ENCODE peak calls at places on chromosome 19, in eight cellular contexts. H, W, D, V, S, L, X and A are unnamed samples. For H3K27me3, the result is how much of the 10 kb centered on the place peaks cover.

GRCh38 chr19:48492925-48493717 is 18.5 kb downstream of the LMTK3 start:
- DNase-seq in H (peak), W (peak), D (peak), V (peak), S (peak), L (peak), X (peak), A (peak)

GRCh38 chr19:56595548-56595899 is 422 bp downstream of the ZNF71 start:
- DNase-seq in H (no peak), W (no peak), D (no peak), V (no peak), S (no peak), L (no peak), X (no peak), A (no peak)

GRCh38 chr19:43768273-43769050 is 12.3 kb downstream of the KCNN4 start:
- DNase-seq in H (no peak), W (no peak), D (peak), V (no peak), S (no peak), L (no peak), X (peak), A (no peak)

GRCh38 chr19:17026041-17026658 is 460 bp downstream of the CPAMD8 start:
- DNase-seq in H (peak), W (peak), D (no peak), V (no peak), S (no peak), L (no peak), X (peak), A (no peak)

GRCh38 chr19:48206402-48207093 is 36.1 kb downstream of the ZSWIM9 start:
- DNase-seq in H (no peak), W (no peak), D (no peak), V (no peak), S (no peak), L (no peak), X (no peak), A (no peak)

GRCh38 chr19:7962644-7963268 is 19.3 kb upstream of the TIMM44 start:
- DNase-seq in H (no peak), W (no peak), D (no peak), V (no peak), S (no peak), L (no peak), X (no peak), A (no peak)

GRCh38 chr19:4369109-4369887 is 25.9 kb downstream of the MPND start:
- DNase-seq in H (peak), W (peak), D (no peak), V (no peak), S (peak), L (no peak), X (no peak), A (peak)

GRCh38 chr19:5463959-5464358 is 8.7 kb downstream of the ZNRF4 start:
- DNase-seq in H (no peak), W (no peak), D (no peak), V (no peak), S (no peak), L (no peak), X (no peak), A (no peak)

GRCh38 chr19:3029070-3029923 is at the start of gene TLE2:
- DNase-seq in H (peak), W (peak), D (no peak), V (no peak), S (no peak), L (peak), X (peak), A (peak)

GRCh38 chr19:48210005-48210404 is 39.5 kb downstream of the ZSWIM9 start:
- DNase-seq in H (no peak), W (no peak), D (no peak), V (no peak), S (peak), L (no peak), X (no peak), A (no peak)

GRCh38 chr19:22286151-22286810 is at the start of gene ZNF729:
- DNase-seq in H (no peak), W (no peak), D (no peak), V (no peak), S (no peak), L (no peak), X (no peak), A (no peak)

GRCh38 chr19:30391554-30392551 is 19.7 kb downstream of the ZNF536 start:
- DNase-seq in H (peak), W (peak), D (no peak), V (no peak), S (no peak), L (no peak), X (no peak), A (no peak)

GRCh38 chr19:51316688-51317087 is 5.2 kb downstream of the IGLON5 start:
- DNase-seq in H (no peak), W (no peak), D (no peak), V (no peak), S (no peak), L (no peak), X (no peak), A (no peak)

GRCh38 chr19:39471756-39472536 is 8.7 kb upstream of the TIMM50 start:
- DNase-seq in H (no peak), W (no peak), D (no peak), V (no peak), S (no peak), L (no peak), X (no peak), A (no peak)

GRCh38 chr19:47190167-47190727 is 40.8 kb downstream of the BBC3 start:
- DNase-seq in H (no peak), W (no peak), D (peak), V (peak), S (no peak), L (peak), X (peak), A (peak)

GRCh38 chr19:6611441-6611852 is 20.5 kb upstream of the CD70 start:
- DNase-seq in H (no peak), W (no peak), D (peak), V (no peak), S (no peak), L (no peak), X (no peak), A (peak)

GRCh38 chr19:42465827-42466280 is 23.1 kb upstream of the CXCL17 start:
- DNase-seq in H (no peak), W (no peak), D (no peak), V (no peak), S (peak), L (no peak), X (no peak), A (no peak)

GRCh38 chr19:46635920-46636761 is at the start of gene GNG8:
- DNase-seq in H (peak), W (peak), D (no peak), V (no peak), S (no peak), L (no peak), X (no peak), A (no peak)

GRCh38 chr19:35856546-35857149 is at the start of gene KIRREL2:
- DNase-seq in H (peak), W (peak), D (no peak), V (no peak), S (no peak), L (peak), X (peak), A (no peak)

GRCh38 chr19:55176116-55176515 is 4.0 kb downstream of the SYT5 start:
- DNase-seq in H (no peak), W (no peak), D (no peak), V (no peak), S (no peak), L (no peak), X (no peak), A (no peak)
- H3K27me3 ChIP-seq in H (half or more), W (half or more), D (under half), V (under half), S (half or more), L (under half), X (half or more), A (under half)

DNA sequence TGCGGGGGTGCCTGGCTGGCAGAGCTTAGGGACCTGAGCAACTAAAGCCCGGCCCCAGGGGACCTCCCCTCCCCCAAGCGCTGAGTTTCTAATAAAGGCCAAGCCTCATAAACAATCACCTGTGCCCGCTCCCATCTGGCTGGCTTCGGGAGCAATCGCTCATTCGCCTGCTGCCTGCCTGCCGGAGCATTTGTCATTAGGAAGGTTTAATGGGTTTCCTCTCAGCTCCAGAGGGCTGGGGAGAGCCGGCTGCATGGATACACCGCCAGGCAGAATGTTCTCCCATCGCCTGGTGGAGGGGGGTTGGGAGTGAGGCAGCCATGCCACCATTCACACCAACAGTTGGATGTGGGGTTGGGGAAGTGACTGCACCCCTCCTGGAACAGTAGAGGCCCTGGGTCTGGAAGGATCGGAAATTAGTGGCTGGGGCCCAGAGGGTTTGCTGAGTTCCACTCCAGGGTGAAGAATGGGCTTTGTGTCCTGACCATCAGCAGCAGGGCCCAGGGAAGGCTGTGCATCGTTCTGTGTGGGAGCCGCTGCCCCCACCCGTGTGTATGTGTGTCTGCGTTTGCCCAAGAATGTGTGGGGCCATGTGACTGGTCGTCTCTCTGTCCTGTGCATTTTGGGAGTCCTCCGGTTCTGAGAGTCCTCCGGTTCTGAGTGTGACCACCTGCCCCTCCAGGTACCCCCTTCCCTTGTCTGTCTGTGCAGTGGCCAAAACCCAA is 15.3 kb downstream of the PIN1 start:
- DNase-seq in H (no peak), W (peak), D (no peak), V (no peak), S (no peak), L (no peak), X (no peak), A (no peak)
- TF ChIP-seq EZH2phosphoT487 in H (no peak), W (no peak), D (no peak), V (no peak), S (no peak), L (no peak), X (no peak), A (no peak)

DNA sequence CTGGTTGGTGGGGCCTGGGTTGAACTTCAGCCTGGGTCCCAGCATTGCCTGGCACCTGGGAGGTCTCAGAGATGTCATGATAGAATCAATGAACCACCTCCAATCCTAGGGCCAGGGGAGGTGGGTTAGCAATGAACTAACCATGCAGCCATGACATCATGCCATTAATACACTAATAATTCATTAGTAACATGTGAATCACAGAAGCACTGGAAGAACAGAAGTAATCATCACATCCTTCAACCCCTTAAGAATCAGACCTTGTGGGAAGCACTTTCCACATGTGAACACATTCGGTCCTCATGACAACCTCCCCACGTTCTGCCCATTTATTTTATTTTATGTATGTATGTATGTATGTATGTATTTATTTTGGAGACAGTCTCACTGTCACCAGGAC is 6.9 kb downstream of the NOSIP start:
- DNase-seq in H (no peak), W (no peak), D (no peak), V (no peak), S (no peak), L (no peak), X (no peak), A (peak)
- H3K4me3 ChIP-seq in H (no peak), W (no peak), D (no peak), V (no peak), S (no peak), L (no peak), X (no peak), A (no peak)

GRCh38 chr19:1776606-1777147 is 23.4 kb downstream of the ONECUT3 start:
- DNase-seq in H (no peak), W (no peak), D (no peak), V (no peak), S (no peak), L (no peak), X (no peak), A (no peak)
- H3K27me3 ChIP-seq in H (half or more), W (half or more), D (under half), V (under half), S (half or more), L (half or more), X (half or more), A (half or more)

DNA sequence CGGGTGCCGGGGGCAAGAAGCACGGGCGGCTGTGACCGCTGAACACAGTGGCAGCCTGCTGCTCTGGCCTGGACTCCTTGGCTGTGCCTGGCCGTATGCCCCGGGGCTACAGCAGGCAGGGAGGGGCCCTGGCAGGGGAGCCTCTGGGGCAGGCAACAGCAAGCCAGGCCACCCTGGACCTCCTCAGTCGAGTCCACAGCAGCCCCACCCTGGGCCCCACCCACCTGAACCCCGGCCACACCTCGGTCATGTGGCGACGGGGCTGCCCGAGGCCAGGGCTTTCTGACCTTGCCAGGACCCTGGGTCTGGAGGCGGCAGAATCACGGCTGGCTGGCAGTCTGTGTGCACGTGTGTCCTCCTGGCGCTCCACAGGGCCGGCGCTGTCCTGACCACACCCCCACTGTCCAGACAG is 8.7 kb downstream of the CILP2 start:
- DNase-seq in H (no peak), W (no peak), D (no peak), V (no peak), S (no peak), L (peak), X (no peak), A (no peak)
- TF ChIP-seq EZH2phosphoT487 in H (no peak), W (no peak), D (no peak), V (no peak), S (no peak), L (no peak), X (no peak), A (no peak)

DNA sequence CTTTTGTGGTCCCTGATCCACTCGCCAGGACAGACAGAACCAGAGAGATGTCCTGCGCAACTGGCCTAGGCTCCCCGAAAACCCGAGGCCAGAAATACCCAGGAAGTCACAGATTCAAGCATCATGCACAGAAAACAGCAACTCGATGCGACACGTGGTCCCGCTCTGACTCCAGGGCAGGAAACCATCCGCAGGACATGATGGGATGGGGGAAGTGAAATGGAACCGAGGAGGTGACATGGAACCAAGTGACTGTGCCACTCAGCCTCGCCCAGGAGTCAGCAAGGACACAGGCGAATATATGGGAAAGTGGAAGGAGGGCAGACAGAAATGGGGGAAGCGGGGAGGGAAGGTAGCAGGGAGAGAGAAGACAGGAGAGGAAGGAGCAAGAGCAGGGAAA is 1.1 kb downstream of the ZSCAN18 start:
- DNase-seq in H (no peak), W (peak), D (no peak), V (no peak), S (no peak), L (no peak), X (no peak), A (no peak)
- H3K4me3 ChIP-seq in H (peak), W (peak), D (no peak), V (no peak), S (no peak), L (peak), X (no peak), A (no peak)

GRCh38 chr19:15913384-15913783 is 15.5 kb upstream of the CYP4F2 start:
- DNase-seq in H (no peak), W (no peak), D (no peak), V (no peak), S (no peak), L (no peak), X (no peak), A (no peak)
- H3K27me3 ChIP-seq in H (under half), W (under half), D (under half), V (under half), S (half or more), L (under half), X (under half), A (under half)

GRCh38 chr19:55099557-55100506 is 17.6 kb downstream of the PPP1R12C start:
- DNase-seq in H (peak), W (peak), D (peak), V (no peak), S (no peak), L (no peak), X (no peak), A (no peak)
- TF ChIP-seq EZH2phosphoT487 in H (no peak), W (no peak), D (no peak), V (no peak), S (no peak), L (no peak), X (no peak), A (no peak)

GRCh38 chr19:33194884-33195710 is 967 bp downstream of the LRP3 start:
- DNase-seq in H (peak), W (peak), D (peak), V (no peak), S (no peak), L (peak), X (peak), A (peak)

GRCh38 chr19:33195711-33196347 is 1.7 kb downstream of the LRP3 start:
- DNase-seq in H (no peak), W (no peak), D (no peak), V (no peak), S (no peak), L (no peak), X (no peak), A (no peak)

GRCh38 chr19:33197591-33198000 is 3.5 kb downstream of the LRP3 start:
- DNase-seq in H (no peak), W (no peak), D (no peak), V (no peak), S (no peak), L (peak), X (no peak), A (no peak)

GRCh38 chr19:33194527-33194883 is 375 bp downstream of the LRP3 start:
- DNase-seq in H (peak), W (peak), D (no peak), V (no peak), S (no peak), L (no peak), X (peak), A (peak)

DNA sequence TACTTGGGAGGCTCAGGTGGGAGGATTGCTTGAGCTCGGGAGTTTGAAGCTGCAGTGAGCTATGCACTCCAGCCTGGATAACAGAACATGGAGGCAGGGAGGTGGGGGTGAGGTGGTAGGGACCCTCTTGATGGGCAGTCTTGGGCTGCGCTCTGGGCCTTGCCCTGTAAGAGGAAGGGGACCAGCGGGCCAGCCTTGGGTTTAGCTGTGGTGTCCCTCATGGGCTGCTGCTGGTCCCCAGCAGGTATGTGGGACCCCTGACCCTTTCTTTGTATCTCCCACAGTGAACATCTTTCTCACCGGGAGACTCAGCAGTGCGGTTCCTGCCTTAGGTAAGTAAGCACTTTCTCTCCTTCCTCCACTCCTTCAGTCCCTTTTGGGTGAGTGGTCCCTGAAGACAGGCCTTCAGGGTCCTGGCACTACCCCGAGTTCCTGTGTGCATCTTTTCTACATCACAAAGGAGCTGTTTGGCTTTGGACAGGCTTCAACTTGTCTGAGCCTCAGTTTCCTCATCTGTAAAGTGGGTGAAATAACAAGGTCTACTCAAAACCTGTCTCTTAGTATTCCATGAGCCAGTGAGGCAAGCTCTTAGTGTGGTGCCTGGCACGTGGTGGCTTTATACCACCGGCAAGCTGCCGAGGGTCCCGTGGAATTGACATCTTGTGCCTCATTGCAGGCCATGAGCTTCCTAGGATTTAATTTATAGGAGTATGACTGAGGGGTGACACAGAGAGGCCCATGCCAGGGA is 2.5 kb downstream of the LRP3 start:
- DNase-seq in H (no peak), W (no peak), D (no peak), V (no peak), S (no peak), L (no peak), X (no peak), A (no peak)
- H3K4me3 ChIP-seq in H (no peak), W (no peak), D (no peak), V (no peak), S (no peak), L (no peak), X (no peak), A (no peak)

GRCh38 chr19:12834976-12835757 is 788 bp upstream of the RTBDN start:
- DNase-seq in H (peak), W (peak), D (peak), V (peak), S (no peak), L (peak), X (peak), A (peak)

GRCh38 chr19:12833418-12833746 is 997 bp downstream of the RTBDN start:
- DNase-seq in H (no peak), W (peak), D (no peak), V (no peak), S (no peak), L (peak), X (no peak), A (no peak)

GRCh38 chr19:12836529-12836863 is 1.8 kb upstream of the MAST1 start:
- DNase-seq in H (no peak), W (no peak), D (no peak), V (no peak), S (no peak), L (no peak), X (no peak), A (no peak)

GRCh38 chr19:12834418-12834943 is at the start of gene RTBDN:
- DNase-seq in H (peak), W (peak), D (peak), V (no peak), S (no peak), L (no peak), X (no peak), A (peak)

GRCh38 chr19:12833747-12834417 is 497 bp downstream of the RTBDN start:
- DNase-seq in H (peak), W (peak), D (peak), V (no peak), S (peak), L (peak), X (peak), A (peak)
- H3K27me3 ChIP-seq in H (half or more), W (under half), D (under half), V (under half), S (half or more), L (under half), X (half or more), A (under half)